ENCODE peak calls at places on chromosome 22, in four cellular contexts. N, L, G and I are unnamed samples.

GRCh38 chr22:48528221-48528915 is 1299.3 kb downstream of the BRD1 start:
- DNase-seq in N (no peak), L (no peak), G (peak; percentile 30), I (no peak)

GRCh38 chr22:28019360-28019759 is 100.3 kb upstream of the PITPNB start:
- DNase-seq in G (peak; percentile 20), N (no peak), L (peak; percentile 13), I (peak; percentile 66)

GRCh38 chr22:45120931-45121330 is 42.8 kb upstream of the NUP50 start:
- DNase-seq in N (no peak), G (no peak), L (no peak), I (no peak)

GRCh38 chr22:25489947-25490346 is 74.5 kb upstream of the GRK3 start:
- DNase-seq in G (no peak), L (no peak), N (no peak), I (no peak)

GRCh38 chr22:42365942-42366660 is 66.1 kb downstream of the NFAM1 start:
- DNase-seq in N (no peak), L (no peak), G (no peak), I (no peak)

GRCh38 chr22:36953239-36954080 is 40.0 kb downstream of the CSF2RB start:
- DNase-seq in N (no peak), G (no peak), L (no peak), I (no peak)

GRCh38 chr22:49702068-49702397 is 125.6 kb downstream of the BRD1 start:
- DNase-seq in G (no peak), L (no peak), N (no peak), I (no peak)

GRCh38 chr22:45340323-45340722 is 30.6 kb downstream of the FAM118A start:
- DNase-seq in G (no peak), N (no peak), L (no peak), I (no peak)

GRCh38 chr22:29320546-29320945 is 5.0 kb upstream of the RASL10A start:
- DNase-seq in G (no peak), L (no peak), N (no peak), I (no peak)

GRCh38 chr22:33272866-33273265 is 214.7 kb upstream of the SYN3 start:
- DNase-seq in G (no peak), L (no peak), N (peak; percentile 60), I (no peak)

GRCh38 chr22:48649466-48649865 is 1178.2 kb downstream of the BRD1 start:
- DNase-seq in N (no peak), L (no peak), G (no peak), I (no peak)

GRCh38 chr22:44424131-44424711 is 73.8 kb downstream of the RTL6 start:
- DNase-seq in L (no peak), N (no peak), G (no peak), I (no peak)

GRCh38 chr22:31969789-31970489 is 25.6 kb downstream of the YWHAH start:
- DNase-seq in N (no peak), G (peak; percentile 80), L (peak; percentile 46), I (peak; percentile 84)

GRCh38 chr22:44780876-44781275 is 28.5 kb downstream of the ARHGAP8 start:
- DNase-seq in N (no peak), L (no peak), G (no peak), I (no peak)

GRCh38 chr22:49212002-49212401 is 615.7 kb downstream of the BRD1 start:
- DNase-seq in N (no peak), G (peak; percentile 23), L (no peak), I (peak; percentile 13)

GRCh38 chr22:48089601-48090331 is 1327.3 kb downstream of the TBC1D22A start:
- DNase-seq in L (peak; percentile 86), N (no peak), G (no peak), I (peak; percentile 93)

GRCh38 chr22:30908051-30908461 is 60.5 kb downstream of the MORC2 start:
- DNase-seq in N (no peak), G (no peak), L (no peak), I (no peak)

GRCh38 chr22:38413085-38414008 is 41.7 kb downstream of the KCNJ4 start:
- DNase-seq in L (peak; percentile 20), N (no peak), G (peak; percentile 41), I (peak; percentile 54)

GRCh38 chr22:33653525-33654063 is 266.7 kb downstream of the LARGE1 start:
- DNase-seq in N (no peak), G (no peak), L (no peak), I (no peak)

GRCh38 chr22:28043269-28043668 is 124.2 kb upstream of the PITPNB start:
- DNase-seq in L (no peak), N (no peak), G (no peak), I (no peak)

GRCh38 chr22:24417901-24418641 is 9.3 kb upstream of the ADORA2A start:
- DNase-seq in L (no peak), N (no peak), G (no peak), I (no peak)

GRCh38 chr22:32710896-32711295 is 90.6 kb upstream of the TIMP3 start:
- DNase-seq in N (no peak), G (no peak), L (no peak), I (no peak)

GRCh38 chr22:34917239-34917638 is 148.7 kb upstream of the ISX start:
- DNase-seq in N (no peak), L (peak; percentile 23), G (no peak), I (no peak)

GRCh38 chr22:40236131-40236665 is 58.5 kb downstream of the TNRC6B start:
- DNase-seq in L (no peak), G (no peak), N (no peak), I (no peak)

GRCh38 chr22:46547883-46548244 is 10.4 kb upstream of the CELSR1 start:
- DNase-seq in L (peak; percentile 51), G (no peak), N (no peak), I (peak; percentile 86)
- H3K27ac ChIP-seq in L (peak overlapping the region; percentile 24), G (peak overlapping the region; percentile 56), N (no peak overlapping the region), I (peak overlapping the region; percentile 79)

DNA sequence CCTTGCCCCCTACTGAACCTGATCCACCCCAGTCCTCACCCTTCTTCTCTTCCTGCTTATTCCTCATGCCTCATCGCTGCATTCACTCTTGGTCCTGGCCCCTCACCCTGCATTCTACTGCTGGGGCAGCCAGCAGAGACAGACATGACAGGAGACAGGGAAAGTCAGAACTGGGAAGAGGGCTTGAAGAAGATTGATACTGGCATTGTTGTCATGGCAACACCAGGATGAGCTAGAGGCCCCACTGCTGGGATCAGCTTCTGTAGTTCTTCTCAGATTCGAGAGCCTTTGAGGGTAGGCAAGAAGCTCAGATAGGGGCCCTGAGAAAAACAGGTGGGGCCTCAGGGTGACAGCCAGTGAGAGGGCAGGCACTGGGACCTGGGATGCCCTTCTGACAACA is 264.3 kb downstream of the MIAT start:
- DNase-seq in G (no peak), N (no peak), L (no peak), I (no peak)
- TF ChIP-seq POLR2A in G (no peak), N (no peak), L (no peak), I (no peak)

DNA sequence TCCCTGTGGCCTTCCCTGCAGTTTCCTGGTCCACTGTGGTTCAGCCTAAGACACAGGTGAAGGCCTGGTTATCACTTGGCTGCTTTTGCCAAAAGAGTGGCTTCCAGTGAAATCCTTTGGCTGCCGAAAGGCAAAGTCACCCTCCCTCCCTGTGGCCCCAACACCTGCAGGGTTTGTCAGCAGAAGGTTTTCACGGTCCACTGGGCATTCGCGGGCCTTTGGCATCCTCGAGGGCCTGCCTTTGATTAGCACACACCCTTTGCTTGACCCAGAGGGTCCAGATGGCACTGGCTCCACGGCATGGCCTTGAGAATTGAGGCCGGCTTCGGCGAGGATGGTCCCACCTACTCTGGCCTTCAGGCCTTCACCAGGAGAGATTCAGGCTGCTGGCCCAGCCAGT is 35.3 kb downstream of the RTN4R start:
- DNase-seq in N (no peak), G (no peak), L (no peak), I (no peak)
- H3K27me3 ChIP-seq in N (peaks cover 7% of the 10 kb centered on the region), G (no peaks in the 10 kb centered on the region), L (no peaks in the 10 kb centered on the region), I (no peaks in the 10 kb centered on the region)

GRCh38 chr22:46500201-46500600 is 37.2 kb downstream of the CELSR1 start:
- DNase-seq in L (no peak), N (no peak), G (no peak), I (no peak)
- H3K27ac ChIP-seq in L (no peak overlapping the region), N (no peak overlapping the region), G (no peak overlapping the region), I (no peak overlapping the region)

GRCh38 chr22:22720201-22720723 is 75.8 kb downstream of the GGTLC2 start:
- DNase-seq in L (no peak), N (peak; percentile 57), G (no peak), I (no peak)
- TF ChIP-seq POLR2A in L (no peak), N (no peak), G (no peak), I (no peak)